ENCODE peak calls at places on chromosomes 16 and 17, in nine cellular contexts. O is OCI-LY7, X is GM23248, H is HCT116, Z is PC-3, N is GM23338, W is hepatocyte, Q is MM.1S, J is SK-N-SH. G is an unnamed sample. For H3K4me1, the result is how much of the 10 kb centered on the place peaks cover.

GRCh38 chr17:32575865-32576264 is 89.1 kb downstream of the CDK5R1 start:
- DNase-seq in O (no peak), Z (no peak), X (no peak), J (no peak), H (no peak), W (no peak), N (no peak), Q (peak), G (no peak)

GRCh38 chr17:16997514-16998429 is 25.9 kb upstream of the TNFRSF13B start:
- DNase-seq in J (peak), X (no peak), O (peak), N (no peak), H (no peak), Q (no peak), Z (peak), W (no peak), G (no peak)

GRCh38 chr16:46947900-46948547 is 25.4 kb downstream of the DNAJA2 start:
- DNase-seq in O (peak), W (peak), N (peak), X (peak), Z (peak), Q (peak), J (peak), H (peak), G (peak)

GRCh38 chr17:49022391-49022941 is 25.3 kb downstream of the IGF2BP1 start:
- DNase-seq in W (peak), H (no peak), X (no peak), Z (peak), J (no peak), N (peak), O (no peak), Q (no peak), G (peak)

GRCh38 chr17:17508019-17508535 is 11.9 kb upstream of the RASD1 start:
- DNase-seq in O (no peak), W (no peak), Q (no peak), N (no peak), Z (no peak), H (no peak), J (no peak), X (no peak), G (no peak)

GRCh38 chr17:39208136-39208535 is 8.1 kb downstream of the RPL19 start:
- DNase-seq in J (no peak), O (peak), Q (no peak), Z (no peak), X (peak), W (no peak), N (no peak), H (no peak), G (no peak)

GRCh38 chr17:48453447-48453846 is 23.4 kb upstream of the SKAP1 start:
- DNase-seq in W (no peak), J (no peak), N (no peak), Z (no peak), Q (peak), X (no peak), H (no peak), O (peak), G (no peak)

GRCh38 chr17:78915872-78916632 is 9.1 kb downstream of the TIMP2 start:
- DNase-seq in X (peak), H (peak), N (no peak), W (no peak), J (no peak), O (no peak), Z (peak), Q (no peak), G (no peak)

GRCh38 chr17:59105852-59106462 is 723 bp downstream of the TRIM37 start:
- DNase-seq in H (no peak), W (peak), N (peak), J (peak), Z (peak), O (peak), X (peak), Q (peak), G (no peak)

GRCh38 chr16:86038923-86039310 is 140.0 kb downstream of the IRF8 start:
- DNase-seq in O (no peak), X (no peak), W (no peak), J (no peak), N (no peak), H (no peak), Q (no peak), Z (no peak), G (no peak)

GRCh38 chr17:37744633-37744927 is 279 bp downstream of the HNF1B start:
- DNase-seq in W (no peak), X (no peak), Z (no peak), O (no peak), N (no peak), Q (no peak), J (no peak), H (no peak), G (no peak)

GRCh38 chr16:57538235-57538711 is 1.9 kb upstream of the CCDC102A start:
- DNase-seq in O (no peak), J (no peak), W (no peak), Q (no peak), Z (no peak), X (no peak), H (no peak), N (no peak), G (no peak)

GRCh38 chr17:8221663-8222379 is 11.4 kb upstream of the AURKB start:
- DNase-seq in H (no peak), Q (peak), J (peak), O (peak), W (peak), N (peak), X (peak), Z (peak), G (peak)

GRCh38 chr16:83903739-83904138 is 4.8 kb downstream of the MLYCD start:
- DNase-seq in O (no peak), N (no peak), Q (no peak), J (no peak), H (no peak), Z (no peak), W (peak), X (peak), G (no peak)

GRCh38 chr17:2050871-2051387 is 4.0 kb upstream of the HIC1 start:
- DNase-seq in O (no peak), Q (no peak), X (peak), H (no peak), J (no peak), W (peak), N (peak), Z (peak), G (peak)

GRCh38 chr17:34393401-34393800 is 30.4 kb upstream of the CCL1 start:
- DNase-seq in N (no peak), O (no peak), W (no peak), Q (no peak), H (no peak), J (peak), Z (no peak), X (no peak), G (no peak)

GRCh38 chr17:46916211-46916610 is 6.7 kb upstream of the GOSR2 start:
- DNase-seq in Q (no peak), Z (peak), J (no peak), H (no peak), N (no peak), W (no peak), X (peak), O (no peak), G (no peak)

GRCh38 chr17:46917516-46917915 is 5.4 kb upstream of the GOSR2 start:
- DNase-seq in N (peak), O (no peak), X (no peak), Z (no peak), Q (no peak), H (no peak), J (no peak), W (no peak), G (no peak)

GRCh38 chr17:46915596-46915995 is 7.4 kb upstream of the GOSR2 start:
- DNase-seq in X (no peak), W (no peak), Z (peak), Q (no peak), H (no peak), N (no peak), J (no peak), O (no peak), G (no peak)

GRCh38 chr17:46917041-46917440 is 5.9 kb upstream of the GOSR2 start:
- DNase-seq in W (no peak), Q (no peak), O (no peak), H (no peak), J (no peak), N (no peak), Z (no peak), X (no peak), G (no peak)

DNA sequence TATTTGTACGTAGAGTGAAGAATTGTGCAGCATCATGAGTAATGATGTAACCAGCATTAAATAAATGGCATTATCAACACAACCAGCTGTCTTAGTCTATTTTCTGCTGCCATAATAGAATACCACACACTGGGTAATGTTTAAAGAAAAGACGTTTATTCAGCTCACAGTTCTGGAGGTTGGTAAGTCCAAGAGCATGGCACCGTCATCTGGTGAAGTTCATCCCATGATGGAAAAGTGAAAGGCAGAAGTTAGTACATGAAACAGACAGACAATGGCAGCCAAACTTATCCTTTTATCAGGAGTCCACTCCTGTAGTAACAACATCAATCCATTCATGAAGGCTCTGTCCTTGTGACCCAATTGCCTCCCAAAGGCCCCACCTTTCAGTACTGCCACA is 6.3 kb upstream of the GOSR2 start:
- DNase-seq in X (no peak), H (no peak), N (no peak), Q (no peak), Z (no peak), O (no peak), J (no peak), W (no peak), G (no peak)
- H3K4me1 ChIP-seq in X (under half), H (under half), N (under half), Q (under half), Z (under half), O (under half), J (under half), W (under half), G (under half)

GRCh38 chr17:76182016-76182764 is 41.1 kb upstream of the FOXJ1 start:
- DNase-seq in Q (peak), O (peak), X (peak), Z (peak), H (peak), W (peak), N (peak), J (peak), G (peak)
- TF ChIP-seq EZH2phosphoT487 in Q (no peak), O (no peak), X (no peak), Z (no peak), H (no peak), W (no peak), N (no peak), J (no peak), G (no peak)

GRCh38 chr16:31194898-31195297 is 7.7 kb downstream of the PYCARD start:
- DNase-seq in J (no peak), X (no peak), O (no peak), Z (no peak), H (no peak), N (no peak), W (no peak), Q (no peak), G (no peak)
- H3K4me1 ChIP-seq in J (under half), X (under half), O (under half), Z (under half), H (under half), N (under half), W (under half), Q (under half), G (under half)

GRCh38 chr17:29042679-29043538 is at the start of gene PIPOX:
- DNase-seq in J (peak), W (peak), Q (peak), H (no peak), N (peak), O (peak), X (no peak), Z (no peak), G (peak)
- TF ChIP-seq EZH2phosphoT487 in J (no peak), W (no peak), Q (no peak), H (no peak), N (no peak), O (no peak), X (no peak), Z (no peak), G (no peak)

DNA sequence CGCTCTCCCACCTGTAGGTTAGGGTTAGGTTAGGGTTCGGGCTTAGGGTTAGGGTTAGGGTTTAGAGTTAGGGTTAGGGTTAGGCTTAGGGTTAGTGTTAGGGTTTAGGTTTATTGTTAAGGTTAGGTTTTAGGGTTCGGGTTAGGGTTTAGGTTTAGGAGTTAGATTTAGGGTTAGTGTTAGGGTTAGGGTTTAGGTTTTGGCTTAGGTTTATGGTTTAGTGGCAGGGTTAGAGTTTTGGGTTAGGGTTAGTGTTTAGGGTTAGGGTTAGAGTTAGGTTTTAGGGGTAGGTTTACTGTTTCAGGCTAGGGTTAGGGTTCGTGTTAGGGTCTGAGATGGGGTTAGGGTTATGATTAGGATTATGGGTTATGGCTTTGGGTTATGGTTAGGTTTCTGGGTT is 31.6 kb upstream of the ZCCHC14 start:
- DNase-seq in Z (no peak), O (no peak), W (no peak), N (no peak), H (no peak), X (no peak), J (no peak), Q (no peak), G (no peak)
- H3K4me1 ChIP-seq in Z (under half), O (under half), W (under half), N (under half), H (under half), X (under half), J (under half), Q (under half), G (under half)

GRCh38 chr16:89729293-89729692 is 8.0 kb downstream of the ZNF276 start:
- DNase-seq in O (no peak), N (no peak), X (no peak), H (no peak), Z (no peak), W (no peak), J (no peak), Q (no peak), G (no peak)

GRCh38 chr16:89730610-89731234 is 9.4 kb downstream of the ZNF276 start:
- DNase-seq in Q (no peak), Z (no peak), W (no peak), X (no peak), J (no peak), N (no peak), H (no peak), O (no peak), G (no peak)

GRCh38 chr16:89732142-89732917 is 11.0 kb downstream of the ZNF276 start:
- DNase-seq in J (no peak), O (no peak), Z (no peak), X (no peak), W (no peak), Q (no peak), H (no peak), N (no peak), G (no peak)

GRCh38 chr16:89727406-89728120 is 6.2 kb downstream of the ZNF276 start:
- DNase-seq in X (no peak), Q (no peak), H (no peak), Z (no peak), J (no peak), O (no peak), N (no peak), W (no peak), G (peak)

DNA sequence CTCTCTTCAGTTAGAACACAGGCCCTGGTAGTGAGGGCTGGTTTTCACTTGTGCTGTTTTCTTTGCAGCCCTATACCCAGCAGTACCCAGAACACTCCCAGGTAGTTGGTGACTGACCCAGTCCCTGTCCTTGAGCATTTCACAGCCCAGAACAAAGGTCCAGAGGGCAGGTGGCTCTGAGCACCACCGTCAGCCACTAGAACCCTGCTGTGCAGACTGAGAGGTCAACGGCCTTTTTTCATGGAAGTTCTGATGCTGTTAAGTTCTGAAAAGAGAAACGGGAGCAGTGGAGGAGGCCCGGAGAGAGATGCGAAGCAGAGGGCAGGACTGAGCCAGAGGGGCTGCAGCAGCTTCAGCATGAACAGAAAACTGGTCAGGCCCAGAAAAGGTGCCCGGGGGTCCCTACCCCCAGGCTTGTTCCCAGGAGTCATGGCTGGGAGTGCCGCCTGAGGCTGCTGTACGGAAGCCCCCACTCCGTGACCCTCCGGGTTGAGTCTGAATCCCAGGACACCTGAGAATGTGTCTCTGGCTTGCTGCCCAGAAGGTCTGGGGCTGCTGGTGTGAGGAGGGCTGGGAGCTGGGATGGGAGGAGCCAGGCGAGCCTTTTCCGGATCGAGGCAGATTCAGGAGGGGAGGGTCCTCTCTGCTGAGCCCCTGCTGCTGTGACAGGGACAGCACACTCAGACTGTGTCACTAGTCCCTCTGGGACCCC is 8.7 kb downstream of the ZNF276 start:
- DNase-seq in Z (no peak), J (no peak), N (no peak), O (no peak), X (no peak), Q (no peak), W (no peak), H (no peak), G (no peak)
- TF ChIP-seq EZH2phosphoT487 in Z (no peak), J (no peak), N (no peak), O (no peak), X (no peak), Q (no peak), W (no peak), H (no peak), G (no peak)

GRCh38 chr16:17365591-17366298 is 105.0 kb downstream of the XYLT1 start:
- DNase-seq in O (no peak), W (no peak), J (no peak), Q (no peak), H (no peak), N (no peak), Z (no peak), X (peak), G (no peak)

GRCh38 chr16:17365211-17365541 is 105.6 kb downstream of the XYLT1 start:
- DNase-seq in Q (no peak), J (no peak), W (no peak), Z (no peak), O (no peak), H (no peak), N (no peak), X (no peak), G (no peak)

GRCh38 chr16:17367034-17367433 is 103.7 kb downstream of the XYLT1 start:
- DNase-seq in O (peak), N (no peak), Q (no peak), X (no peak), Z (no peak), H (no peak), W (no peak), J (no peak), G (no peak)

GRCh38 chr16:17367932-17368331 is 102.8 kb downstream of the XYLT1 start:
- DNase-seq in X (peak), H (no peak), W (peak), O (peak), N (peak), Z (no peak), J (peak), Q (no peak), G (peak)

DNA sequence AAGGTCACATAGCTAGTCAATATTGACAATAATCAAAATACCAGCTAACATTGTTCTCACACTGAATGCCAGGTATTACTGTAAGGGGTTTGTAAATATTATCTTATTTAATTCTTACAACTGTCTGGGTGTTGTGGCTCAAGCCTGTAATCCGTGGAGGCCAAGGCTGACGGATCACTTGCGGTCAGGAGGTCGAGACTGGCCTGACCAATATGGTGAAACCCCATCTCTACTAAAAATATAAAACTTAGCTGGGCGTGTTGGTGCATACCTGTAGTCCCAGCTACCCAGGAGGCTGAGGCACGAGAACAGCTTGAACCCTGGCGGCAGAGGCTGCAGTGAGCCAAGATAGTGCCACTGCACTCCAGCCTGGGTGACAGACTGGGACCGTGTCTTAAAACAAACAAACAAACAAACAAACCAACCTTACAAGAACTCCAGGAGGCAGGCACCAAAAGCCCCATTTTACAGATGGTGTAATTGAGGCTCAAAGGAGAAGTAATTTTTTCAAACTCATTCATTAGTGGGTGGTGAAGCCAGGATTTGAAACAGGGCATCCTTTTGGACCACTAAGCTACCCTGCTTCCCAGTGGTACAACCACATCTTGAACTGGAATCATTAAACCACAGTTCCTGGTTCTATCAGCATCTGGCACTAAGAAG is 104.3 kb downstream of the XYLT1 start:
- DNase-seq in H (no peak), J (no peak), Q (no peak), O (no peak), Z (no peak), N (no peak), X (no peak), W (no peak), G (no peak)
- H3K4me1 ChIP-seq in H (under half), J (half or more), Q (under half), O (half or more), Z (under half), N (under half), X (under half), W (under half), G (under half)

DNA sequence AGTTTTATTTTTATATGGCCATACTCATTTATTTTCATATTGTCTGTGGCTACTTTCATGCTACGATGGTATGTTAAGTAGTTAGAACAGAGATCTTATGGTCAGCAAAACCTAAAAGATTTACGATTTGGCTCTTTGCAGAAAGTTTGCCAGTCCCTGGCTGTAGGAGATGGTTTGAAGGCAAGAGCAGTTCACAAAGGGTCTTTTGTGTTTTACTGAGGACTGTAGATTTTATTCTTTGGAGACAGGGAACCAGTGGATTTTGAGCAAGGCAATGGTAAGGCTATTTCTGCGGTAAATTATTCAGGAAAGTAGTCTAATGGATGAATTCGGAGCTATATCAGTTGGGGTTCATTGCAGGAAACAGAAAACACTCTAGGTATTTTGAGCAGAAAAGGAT is 90.7 kb downstream of the WWP2 start:
- DNase-seq in W (no peak), X (no peak), Z (no peak), O (no peak), Q (no peak), N (no peak), J (no peak), H (no peak), G (no peak)
- TF ChIP-seq EZH2phosphoT487 in W (no peak), X (no peak), Z (no peak), O (no peak), Q (no peak), N (no peak), J (no peak), H (no peak), G (no peak)